ENCODE peak calls at places on chromosomes 1 and 21, in nine cellular contexts. Y is tibial nerve, S is astrocyte, R is ovary, I is pancreas, K is A549, A is colonic mucosa, U is sigmoid colon, V is testis. O is an unnamed sample.

GRCh38 chr1:246907472-246907871 is 24.3 kb downstream of the AHCTF1 start:
- DNase-seq in Y (no peak), S (peak; percentile 55), R (no peak), I (no peak), K (peak; percentile 51), A (peak; percentile 29), U (no peak), V (no peak), O (peak; percentile 46)

GRCh38 chr1:65021792-65022191 is 55.4 kb upstream of the JAK1 start:
- DNase-seq in Y (no peak), S (no peak), R (no peak), I (no peak), K (no peak), A (no peak), U (no peak), V (no peak), O (no peak)

GRCh38 chr1:212368073-212368484 is 46.6 kb downstream of the PACC1 start:
- DNase-seq in Y (no peak), S (peak; percentile 50), R (no peak), I (peak; percentile 31), K (peak; percentile 74), A (peak; percentile 65), U (no peak), V (peak; percentile 62), O (peak; percentile 66)

GRCh38 chr1:193335797-193336428 is 149.5 kb upstream of the B3GALT2 start:
- DNase-seq in Y (no peak), S (peak; percentile 85), R (no peak), I (no peak), K (no peak), A (no peak), U (no peak), V (no peak), O (no peak)

GRCh38 chr1:212452323-212453155 is 19.8 kb downstream of the NENF start:
- DNase-seq in Y (no peak), S (peak; percentile 81), R (peak; percentile 62), I (no peak), K (no peak), A (no peak), U (peak; percentile 61), V (peak; percentile 59), O (no peak)

GRCh38 chr1:201877877-201878339 is 10.8 kb upstream of the SHISA4 start:
- DNase-seq in Y (no peak), S (peak; percentile 29), R (no peak), I (no peak), K (peak; percentile 57), A (no peak), U (no peak), V (peak; percentile 51), O (peak; percentile 72)

GRCh38 chr21:27813750-27814149 is 846.9 kb upstream of the ADAMTS5 start:
- DNase-seq in Y (peak; percentile 47), S (no peak), R (no peak), I (no peak), K (no peak), A (peak; percentile 22), U (peak; percentile 79), V (no peak), O (no peak)

GRCh38 chr1:58785424-58786058 is 1.7 kb upstream of the JUN start:
- DNase-seq in Y (no peak), S (peak; percentile 60), R (no peak), I (peak; percentile 81), K (no peak), A (peak; percentile 61), U (peak; percentile 87), V (peak; percentile 61), O (no peak)

GRCh38 chr1:227883073-227883520 is 64.6 kb downstream of the WNT9A start:
- DNase-seq in Y (no peak), S (no peak), R (peak; percentile 9), I (no peak), K (no peak), A (peak; percentile 12), U (peak; percentile 56), V (peak; percentile 7), O (no peak)

GRCh38 chr1:220880367-220880680 is 1.1 kb downstream of the HLX start:
- DNase-seq in Y (no peak), S (no peak), R (no peak), I (no peak), K (no peak), A (no peak), U (no peak), V (no peak), O (no peak)
- H3K27ac ChIP-seq in Y (peak overlapping the region; percentile 81), S (peak overlapping the region; percentile 73), R (peak overlapping the region; percentile 85), I (peak overlapping the region; percentile 85), K (peak overlapping the region; percentile 94), A (peak overlapping the region; percentile 90), U (peak overlapping the region; percentile 100), V (peak overlapping the region; percentile 95), O (peak overlapping the region; percentile 62)

DNA sequence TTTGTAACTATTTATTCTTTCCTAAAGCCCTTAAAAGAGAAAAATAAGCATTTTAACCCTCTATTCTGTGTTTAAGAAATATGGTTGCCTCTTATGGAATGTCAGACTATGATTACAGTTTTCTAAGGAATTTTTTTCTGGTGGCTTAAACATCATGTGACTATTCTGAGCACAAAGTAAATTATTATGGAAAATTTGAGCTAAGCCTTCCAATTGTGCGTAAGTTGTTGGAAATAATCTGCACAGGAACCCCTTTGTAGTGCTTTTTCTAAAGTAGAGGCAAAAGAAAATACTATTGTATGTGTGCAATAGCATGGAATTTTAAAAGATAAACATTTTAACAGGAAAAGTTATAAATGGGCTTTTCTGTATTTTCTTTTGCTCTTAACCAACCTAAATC is 254.8 kb downstream of the PBX1 start:
- DNase-seq in Y (no peak), S (no peak), R (no peak), I (no peak), K (no peak), A (no peak), U (no peak), V (no peak), O (no peak)
- H3K27ac ChIP-seq in Y (no peak overlapping the region), S (no peak overlapping the region), R (no peak overlapping the region), I (no peak overlapping the region), K (no peak overlapping the region), A (no peak overlapping the region), U (no peak overlapping the region), V (no peak overlapping the region), O (no peak overlapping the region)

GRCh38 chr1:151242442-151242841 is 12.1 kb upstream of the PSMD4 start:
- DNase-seq in Y (no peak), S (no peak), R (no peak), I (no peak), K (no peak), A (no peak), U (no peak), V (no peak), O (no peak)
- H3K27ac ChIP-seq in Y (no peak overlapping the region), S (no peak overlapping the region), R (no peak overlapping the region), I (no peak overlapping the region), K (no peak overlapping the region), A (no peak overlapping the region), U (no peak overlapping the region), V (no peak overlapping the region), O (peak overlapping the region; percentile 61)

GRCh38 chr21:33402011-33402979 is 918 bp upstream of the IFNGR2 start:
- DNase-seq in Y (peak; percentile 51), S (peak; percentile 35), R (peak; percentile 58), I (peak; percentile 50), K (no peak), A (peak; percentile 53), U (peak; percentile 89), V (peak; percentile 75), O (peak; percentile 38)
- H3K27ac ChIP-seq in Y (peak overlapping the region; percentile 92), S (peak overlapping the region; percentile 34), R (peak overlapping the region; percentile 91), I (peak overlapping the region; percentile 91), K (peak overlapping the region; percentile 92), A (peak overlapping the region; percentile 85), U (peak overlapping the region; percentile 84), V (peak overlapping the region; percentile 95), O (peak overlapping the region; percentile 81)

GRCh38 chr1:31789259-31790065 is 25.3 kb upstream of the ADGRB2 start:
- DNase-seq in Y (peak; percentile 96), S (peak; percentile 69), R (peak; percentile 97), I (peak; percentile 91), K (peak; percentile 86), A (peak; percentile 99), U (peak; percentile 97), V (peak; percentile 97), O (peak; percentile 98)

GRCh38 chr1:31790140-31790539 is 25.7 kb downstream of the SPOCD1 start:
- DNase-seq in Y (no peak), S (no peak), R (peak; percentile 14), I (no peak), K (no peak), A (no peak), U (peak; percentile 50), V (no peak), O (peak; percentile 1)

GRCh38 chr1:31787786-31788137 is 23.6 kb upstream of the ADGRB2 start:
- DNase-seq in Y (no peak), S (no peak), R (no peak), I (no peak), K (no peak), A (no peak), U (no peak), V (no peak), O (peak; percentile 2)

GRCh38 chr1:31788138-31788824 is 24.1 kb upstream of the ADGRB2 start:
- DNase-seq in Y (peak; percentile 90), S (peak; percentile 74), R (peak; percentile 96), I (peak; percentile 90), K (peak; percentile 91), A (peak; percentile 98), U (peak; percentile 96), V (peak; percentile 95), O (peak; percentile 95)

DNA sequence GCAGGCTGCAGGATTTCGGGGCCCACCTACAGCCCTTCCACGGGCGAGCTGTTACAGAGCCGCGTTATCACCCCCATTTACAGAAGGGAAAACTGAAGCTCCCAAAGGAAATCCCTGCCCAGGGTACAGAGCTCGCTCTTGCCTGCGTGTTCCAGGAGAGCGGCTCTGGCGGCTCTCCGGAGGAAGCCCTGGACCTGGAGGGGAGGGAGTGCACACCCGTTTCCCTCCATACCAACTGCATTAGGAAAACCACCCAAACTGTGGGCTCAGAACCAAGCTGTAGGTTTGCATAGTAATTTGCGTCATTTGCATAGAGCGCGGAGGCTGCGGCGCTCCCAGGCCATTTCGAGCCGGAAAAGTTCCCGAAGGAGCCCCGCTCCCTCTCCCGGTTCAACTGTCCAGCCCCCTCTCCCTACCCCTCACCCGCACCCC is 24.7 kb upstream of the ADGRB2 start:
- DNase-seq in Y (no peak), S (peak; percentile 76), R (no peak), I (no peak), K (peak; percentile 68), A (no peak), U (no peak), V (no peak), O (peak; percentile 23)
- H3K27ac ChIP-seq in Y (peak overlapping the region; percentile 72), S (peak overlapping the region; percentile 66), R (peak overlapping the region; percentile 70), I (peak overlapping the region; percentile 39), K (peak overlapping the region; percentile 94), A (peak overlapping the region; percentile 75), U (peak overlapping the region; percentile 84), V (peak overlapping the region; percentile 75), O (peak overlapping the region; percentile 80)

DNA sequence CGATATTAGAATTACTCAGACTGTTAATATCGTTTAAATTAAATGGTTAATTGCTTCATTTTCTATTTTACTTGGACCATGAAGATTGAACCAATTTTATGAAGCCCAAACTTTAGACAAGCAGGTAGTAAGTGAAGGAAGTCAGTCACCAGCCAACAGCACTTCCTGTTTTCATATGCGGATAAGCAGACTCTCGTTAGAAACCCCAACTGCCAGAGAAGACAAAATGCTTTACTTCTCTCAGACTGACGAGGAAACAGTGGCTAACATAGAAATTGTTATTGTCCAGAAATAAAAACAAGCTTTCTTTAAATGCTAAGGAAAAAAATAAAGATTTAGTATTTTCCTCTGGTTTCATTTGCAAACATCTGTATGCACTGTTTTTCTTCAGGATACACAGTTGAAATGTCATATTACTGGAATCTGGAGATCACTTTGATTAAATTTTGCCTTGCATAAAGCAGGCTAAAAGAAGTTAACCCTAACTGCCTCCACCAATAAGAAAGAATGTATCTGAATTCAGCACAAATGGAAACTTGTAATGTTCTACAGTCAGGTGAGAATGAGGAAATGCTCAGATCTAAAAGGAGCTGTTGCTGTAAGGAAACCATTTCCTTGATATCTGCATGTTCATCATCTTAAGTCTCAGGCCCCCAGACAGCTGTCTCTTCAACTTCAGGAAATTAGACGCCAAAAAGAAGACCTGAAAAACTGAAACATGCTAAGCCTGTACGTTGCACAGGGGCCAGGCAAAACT is 129.8 kb upstream of the SAMSN1 start:
- DNase-seq in Y (no peak), S (no peak), R (no peak), I (no peak), K (no peak), A (peak; percentile 31), U (no peak), V (peak; percentile 19), O (no peak)
- H3K27ac ChIP-seq in Y (no peak overlapping the region), S (no peak overlapping the region), R (no peak overlapping the region), I (peak overlapping the region; percentile 39), K (no peak overlapping the region), A (peak overlapping the region; percentile 58), U (no peak overlapping the region), V (no peak overlapping the region), O (no peak overlapping the region)

O was measured in WERI-Rb-1.